ENCODE peak calls at places on chromosomes 2 and 18, in six cellular contexts. J is left cardiac atrium; A is astrocyte of the cerebellum; N is head of caudate nucleus; W is Daoy; L is activated CD8-positive, alpha-beta T cell treated with anti-CD3 and anti-CD28 coated beads, Interleukin-2, amount 10 ng/mL, durations not matched to agents 7 days and 5 days. R is an unnamed sample.

GRCh38 chr18:67919316-67919715 is 402.8 kb upstream of the DSEL start:
- DNase-seq in L (no peak), A (peak; percentile 4), W (no peak), N (no peak), J (no peak), R (no peak)

GRCh38 chr2:122307772-122308171 is 552.3 kb downstream of the TSN start:
- DNase-seq in W (peak; percentile 6), A (no peak), N (no peak), J (no peak), L (no peak), R (no peak)

GRCh38 chr2:68918497-68918896 is 34.2 kb downstream of the GKN2 start:
- DNase-seq in A (no peak), W (no peak), N (no peak), J (no peak), L (no peak), R (no peak)

GRCh38 chr2:227180770-227181169 is 16.3 kb downstream of the COL4A3 start:
- DNase-seq in W (no peak), J (no peak), L (no peak), A (no peak), N (no peak), R (no peak)

GRCh38 chr2:239588451-239589269 is 187.8 kb upstream of the HDAC4 start:
- DNase-seq in A (no peak), W (no peak), J (peak; percentile 11), N (no peak), L (no peak), R (no peak)

GRCh38 chr2:160583162-160583522 is 89.5 kb upstream of the RBMS1 start:
- DNase-seq in W (peak; percentile 6), L (no peak), A (peak; percentile 46), J (no peak), N (no peak), R (no peak)

GRCh38 chr18:22703883-22704626 is 229.1 kb upstream of the RBBP8 start:
- DNase-seq in N (peak; percentile 10), A (peak; percentile 31), J (no peak), L (peak; percentile 23), W (peak; percentile 47), R (peak; percentile 69)

GRCh38 chr18:46335551-46336059 is 231.4 kb downstream of the HAUS1 start:
- DNase-seq in L (no peak), N (no peak), J (no peak), W (no peak), A (no peak), R (no peak)

GRCh38 chr2:20585710-20586378 is 65.1 kb downstream of the HS1BP3 start:
- DNase-seq in L (no peak), W (no peak), N (no peak), J (peak; percentile 18), A (no peak), R (no peak)

GRCh38 chr18:629303-630150 is 27.9 kb upstream of the TYMS start:
- DNase-seq in N (no peak), W (peak; percentile 6), A (no peak), L (no peak), J (no peak), R (no peak)

GRCh38 chr2:56743807-56744206 is 560.0 kb downstream of the CCDC85A start:
- DNase-seq in J (no peak), A (no peak), N (no peak), L (no peak), W (no peak), R (no peak)

GRCh38 chr2:218569038-218569431 is 396 bp downstream of the CNOT9 start:
- DNase-seq in W (peak; percentile 74), A (peak; percentile 64), N (peak; percentile 19), J (peak; percentile 34), L (peak; percentile 63), R (peak; percentile 32)

GRCh38 chr2:24628746-24629145 is 137.7 kb downstream of the NCOA1 start:
- DNase-seq in L (no peak), N (no peak), J (no peak), W (no peak), A (no peak), R (no peak)

GRCh38 chr2:216572582-216573578 is 60.3 kb upstream of the IGFBP2 start:
- DNase-seq in L (no peak), J (peak; percentile 87), W (no peak), A (no peak), N (no peak), R (no peak)

GRCh38 chr18:34707670-34708069 is 2.4 kb upstream of the DTNA start:
- DNase-seq in A (peak; percentile 93), L (no peak), J (no peak), N (peak; percentile 57), W (peak; percentile 77), R (peak; percentile 62)

R was measured in pons.